ENCODE peak calls at places on chromosomes 6 and 20, in five cellular contexts. T is HCT116, L is uterus, Y is fibroblast of lung, F is breast epithelium. C is an unnamed sample.

GRCh38 chr20:9024596-9024995 is 44.3 kb upstream of the PLCB4 start:
- DNase-seq in Y (no peak), T (no peak), L (no peak), F (no peak), C (no peak)

GRCh38 chr20:11140359-11140758 is 466.6 kb upstream of the JAG1 start:
- DNase-seq in T (no peak), L (no peak), F (no peak), Y (peak; percentile 72), C (no peak)

GRCh38 chr20:48148916-48149672 is 363.8 kb upstream of the SULF2 start:
- DNase-seq in F (no peak), L (no peak), Y (no peak), T (no peak), C (no peak)

GRCh38 chr6:3500262-3501001 is 43.6 kb upstream of the SLC22A23 start:
- DNase-seq in F (no peak), T (no peak), L (no peak), Y (peak; percentile 63), C (no peak)

GRCh38 chr6:80618953-80619352 is 512.5 kb downstream of the BCKDHB start:
- DNase-seq in L (no peak), F (no peak), T (no peak), Y (peak; percentile 86), C (no peak)

GRCh38 chr6:118869350-118869749 is 24.6 kb upstream of the ASF1A start:
- DNase-seq in T (no peak), Y (peak; percentile 12), F (no peak), L (no peak), C (no peak)

GRCh38 chr20:61733891-61734732 is 331.6 kb downstream of the TAF4 start:
- DNase-seq in F (no peak), L (no peak), T (no peak), Y (no peak), C (no peak)

GRCh38 chr6:26530203-26530602 is 8.0 kb upstream of the HMGN4 start:
- DNase-seq in Y (no peak), L (no peak), F (no peak), T (no peak), C (no peak)

GRCh38 chr6:28943557-28944411 is 20.0 kb upstream of the TRIM27 start:
- DNase-seq in L (peak; percentile 69), Y (peak; percentile 79), T (no peak), F (peak; percentile 76), C (no peak)

GRCh38 chr6:80742481-80742880 is 636.0 kb downstream of the BCKDHB start:
- DNase-seq in L (no peak), F (no peak), T (peak; percentile 35), Y (peak; percentile 62), C (no peak)

GRCh38 chr6:106512048-106512957 is 117.0 kb downstream of the RTN4IP1 start:
- DNase-seq in T (no peak), L (peak; percentile 66), Y (peak; percentile 56), F (peak; percentile 79), C (no peak)

GRCh38 chr20:7085448-7085847 is 318.0 kb downstream of the BMP2 start:
- DNase-seq in Y (peak; percentile 43), L (no peak), T (no peak), F (no peak), C (no peak)

GRCh38 chr6:158475344-158476302 is 84.3 kb upstream of the TMEM181 start:
- DNase-seq in T (no peak), Y (peak; percentile 55), L (peak; percentile 16), F (no peak), C (no peak)

GRCh38 chr6:111403388-111403787 is 79.6 kb downstream of the REV3L start:
- DNase-seq in L (no peak), F (no peak), T (no peak), Y (no peak), C (no peak)

GRCh38 chr6:152300517-152300916 is 336.6 kb downstream of the SYNE1 start:
- DNase-seq in L (no peak), T (no peak), Y (no peak), F (no peak), C (no peak)

GRCh38 chr6:40997256-40997957 is 41.6 kb downstream of the UNC5CL start:
- DNase-seq in T (peak; percentile 82), F (no peak), L (no peak), Y (peak; percentile 53), C (no peak)
- H3K4me1 ChIP-seq in T (peaks cover 47% of the 10 kb centered on the region), F (no peaks in the 10 kb centered on the region), L (no peaks in the 10 kb centered on the region), Y (peaks cover 5% of the 10 kb centered on the region), C (peaks cover 14% of the 10 kb centered on the region)

GRCh38 chr6:35083507-35083906 is 57.6 kb downstream of the TCP11 start:
- DNase-seq in F (no peak), L (no peak), Y (no peak), T (no peak), C (no peak)
- H3K36me3 ChIP-seq in F (no peaks in the 10 kb centered on the region), L (no peaks in the 10 kb centered on the region), Y (peaks cover 6% of the 10 kb centered on the region), T (no peaks in the 10 kb centered on the region), C (peaks cover 96% of the 10 kb centered on the region)

DNA sequence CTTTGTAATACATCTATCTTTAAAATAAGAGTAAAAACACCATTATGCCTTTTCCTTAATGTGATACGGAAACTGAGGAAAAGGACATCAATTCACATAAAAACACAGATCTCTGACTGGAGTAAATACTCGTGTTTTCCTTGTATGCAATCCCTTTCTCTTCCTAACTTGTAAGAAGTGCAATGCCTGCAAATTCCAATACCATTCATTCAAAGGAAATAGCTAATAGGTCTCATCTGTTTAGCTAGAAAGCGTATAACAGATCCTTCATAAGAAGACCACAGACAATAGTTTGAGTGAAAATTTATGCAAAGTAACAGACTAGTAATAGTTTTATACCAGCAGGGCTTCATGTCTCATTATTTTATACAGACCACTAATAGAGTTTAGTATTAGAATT is 186.9 kb downstream of the BTBD9 start:
- DNase-seq in Y (no peak), T (no peak), L (no peak), F (no peak), C (no peak)
- H3K4me3 ChIP-seq in Y (no peak overlapping the region), T (no peak overlapping the region), L (no peak overlapping the region), F (no peak overlapping the region), C (no peak overlapping the region)

DNA sequence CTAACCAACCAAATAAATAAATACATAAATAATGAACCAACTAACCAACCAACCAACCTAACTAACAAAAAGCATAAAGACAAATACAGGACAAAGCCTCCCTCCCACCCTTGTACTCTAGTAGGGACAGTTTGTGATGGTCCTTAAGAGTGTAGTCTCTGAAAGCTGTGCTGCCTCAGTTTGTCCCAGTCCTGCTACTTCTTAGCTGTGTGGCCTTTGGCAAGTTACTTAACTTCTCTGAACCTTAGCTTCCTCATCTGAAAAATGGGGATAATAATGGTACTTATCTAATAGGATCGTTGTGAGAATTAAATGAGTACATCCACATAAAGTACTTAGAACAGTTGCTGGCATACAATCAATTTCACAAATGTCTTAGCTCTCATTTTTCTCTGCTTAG is 232.6 kb upstream of the SUPT3H start:
- DNase-seq in T (no peak), F (no peak), L (no peak), Y (no peak), C (no peak)
- H3K4me1 ChIP-seq in T (peaks cover 24% of the 10 kb centered on the region), F (peaks cover 4% of the 10 kb centered on the region), L (no peaks in the 10 kb centered on the region), Y (peaks cover 8% of the 10 kb centered on the region), C (no peaks in the 10 kb centered on the region)

DNA sequence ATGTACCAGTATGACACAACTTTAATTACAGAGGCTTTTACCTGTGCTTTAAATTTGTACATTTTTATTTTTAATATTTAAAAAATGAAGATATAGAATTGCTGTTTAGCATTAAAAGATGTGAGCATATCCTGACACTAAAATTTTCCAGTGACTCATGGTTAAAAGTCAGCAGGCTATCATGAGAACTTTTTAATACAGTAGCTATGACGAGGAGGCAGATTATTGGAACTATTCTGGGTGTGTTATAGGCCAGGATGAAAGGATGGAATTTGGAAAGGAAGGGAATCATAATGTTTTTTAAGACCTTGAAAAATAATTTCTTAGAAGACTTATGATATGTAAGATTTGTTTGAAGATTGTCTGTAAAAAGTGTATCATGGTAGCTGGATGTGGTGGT is 91.0 kb downstream of the GFRA4 start:
- DNase-seq in L (no peak), Y (no peak), T (no peak), F (no peak), C (no peak)
- H3K36me3 ChIP-seq in L (no peaks in the 10 kb centered on the region), Y (peaks cover 2% of the 10 kb centered on the region), T (peaks cover 6% of the 10 kb centered on the region), F (peaks cover 5% of the 10 kb centered on the region), C (peaks cover 11% of the 10 kb centered on the region)

GRCh38 chr20:1467355-1468116 is 887 bp upstream of the NSFL1C start:
- DNase-seq in F (no peak), L (no peak), Y (no peak), T (no peak), C (no peak)

GRCh38 chr20:1466211-1467081 is at the start of gene NSFL1C:
- DNase-seq in T (peak; percentile 85), F (peak; percentile 95), L (peak; percentile 96), Y (peak; percentile 94), C (peak; percentile 62)

GRCh38 chr20:1465470-1466210 is 1.0 kb downstream of the NSFL1C start:
- DNase-seq in F (no peak), Y (no peak), T (no peak), L (no peak), C (no peak)

GRCh38 chr20:1468117-1468624 is 1.5 kb upstream of the NSFL1C start:
- DNase-seq in T (no peak), F (no peak), L (no peak), Y (no peak), C (no peak)

GRCh38 chr20:1467082-1467354 is 369 bp upstream of the NSFL1C start:
- DNase-seq in L (no peak), F (no peak), Y (no peak), T (no peak), C (no peak)
- H3K4me3 ChIP-seq in L (peak overlapping the region; percentile 4), F (peak overlapping the region; percentile 97), Y (no peak overlapping the region), T (peak overlapping the region; percentile 24), C (peak overlapping the region; percentile 93)

C was measured in thoracic aorta.